ENCODE peak calls at places on chromosomes 7 and 10, in four cellular contexts. Y is GM12891, Z is adrenal gland, I is posterior cingulate gyrus. L is an unnamed sample.

GRCh38 chr10:6161913-6162312 is 40.8 kb upstream of the PFKFB3 start:
- DNase-seq in Y (no peak), Z (no peak), I (no peak), L (no peak)

GRCh38 chr10:132383026-132383565 is 13.9 kb upstream of the PWWP2B start:
- DNase-seq in Y (no peak), Z (no peak), I (no peak), L (no peak)

GRCh38 chr7:27262121-27262520 is 19.5 kb downstream of the EVX1 start:
- DNase-seq in Y (no peak), Z (no peak), I (no peak), L (no peak)

GRCh38 chr10:22386396-22386928 is 41.2 kb downstream of the SPAG6 start:
- DNase-seq in Y (no peak), Z (no peak), I (no peak), L (no peak)

GRCh38 chr10:88592425-88592824 is 5.9 kb downstream of the LIPJ start:
- DNase-seq in Y (no peak), Z (no peak), I (no peak), L (no peak)

GRCh38 chr10:42970451-42971250 is 106.2 kb upstream of the RET start:
- DNase-seq in Y (no peak), Z (peak), I (no peak), L (no peak)

GRCh38 chr7:44978511-44979366 is at the start of gene MYO1G:
- DNase-seq in Y (no peak), Z (no peak), I (no peak), L (peak)

GRCh38 chr10:86665218-86665607 is 3.1 kb upstream of the LDB3 start:
- DNase-seq in Y (no peak), Z (no peak), I (no peak), L (no peak)

GRCh38 chr7:64888561-64888900 is 14.5 kb upstream of the ZNF273 start:
- DNase-seq in Y (no peak), Z (no peak), I (no peak), L (no peak)

GRCh38 chr7:16708980-16709379 is 44.6 kb upstream of the TSPAN13 start:
- DNase-seq in Y (no peak), Z (peak), I (no peak), L (no peak)

GRCh38 chr7:2729893-2730716 is 42.1 kb downstream of the AMZ1 start:
- DNase-seq in Y (no peak), Z (peak), I (peak), L (no peak)

GRCh38 chr10:50619882-50620281 is 3.9 kb downstream of the SGMS1 start:
- DNase-seq in Y (no peak), Z (no peak), I (no peak), L (no peak)

L was measured in GM18507.